ENCODE peak calls at places on chromosomes 4 and X, in eight cellular contexts. One of them, this sample, is unnamed.

GRCh38 chr4:2837110-2837903 is 6.3 kb upstream of the ADD1 start:
- DNase-seq in hypothalamus: no peak
- DNase-seq in NAMALWA: no peak
- DNase-seq in GM13977: no peak
- DNase-seq in glutamatergic neuron: no peak
- DNase-seq in fibroblast of the aortic adventitia: no peak
- DNase-seq in stimulated activated CD4-positive, alpha-beta T cell treated with anti-CD3 and anti-CD28 coated beads, Interleukin-12 subunit alpha, Interleukin-12 subunit beta, amount 100 ng/mL, for 24 hours: no peak
- DNase-seq in amniotic stem cell: no peak
- DNase-seq in this sample: no peak

GRCh38 chrX:40076750-40077149 is 21.0 kb downstream of the BCOR start:
- DNase-seq in hypothalamus: no peak
- DNase-seq in NAMALWA: no peak
- DNase-seq in GM13977: no peak
- DNase-seq in glutamatergic neuron: no peak
- DNase-seq in fibroblast of the aortic adventitia: no peak
- DNase-seq in stimulated activated CD4-positive, alpha-beta T cell treated with anti-CD3 and anti-CD28 coated beads, Interleukin-12 subunit alpha, Interleukin-12 subunit beta, amount 100 ng/mL, for 24 hours: no peak
- DNase-seq in amniotic stem cell: no peak
- DNase-seq in this sample: no peak

GRCh38 chr4:184420402-184420801 is 53.9 kb downstream of the IRF2 start:
- DNase-seq in hypothalamus: no peak
- DNase-seq in NAMALWA: no peak
- DNase-seq in GM13977: no peak
- DNase-seq in glutamatergic neuron: no peak
- DNase-seq in fibroblast of the aortic adventitia: no peak
- DNase-seq in stimulated activated CD4-positive, alpha-beta T cell treated with anti-CD3 and anti-CD28 coated beads, Interleukin-12 subunit alpha, Interleukin-12 subunit beta, amount 100 ng/mL, for 24 hours: no peak
- DNase-seq in amniotic stem cell: no peak
- DNase-seq in this sample: no peak

GRCh38 chr4:13933163-13933562 is 305.6 kb upstream of the BOD1L1 start:
- DNase-seq in hypothalamus: no peak
- DNase-seq in NAMALWA: peak; percentile 1
- DNase-seq in GM13977: no peak
- DNase-seq in glutamatergic neuron: no peak
- DNase-seq in fibroblast of the aortic adventitia: peak; percentile 52
- DNase-seq in stimulated activated CD4-positive, alpha-beta T cell treated with anti-CD3 and anti-CD28 coated beads, Interleukin-12 subunit alpha, Interleukin-12 subunit beta, amount 100 ng/mL, for 24 hours: no peak
- DNase-seq in amniotic stem cell: peak; percentile 14
- DNase-seq in this sample: no peak

GRCh38 chrX:29187264-29187663 is 600.0 kb downstream of the IL1RAPL1 start:
- DNase-seq in hypothalamus: no peak
- DNase-seq in NAMALWA: no peak
- DNase-seq in GM13977: no peak
- DNase-seq in glutamatergic neuron: no peak
- DNase-seq in fibroblast of the aortic adventitia: no peak
- DNase-seq in stimulated activated CD4-positive, alpha-beta T cell treated with anti-CD3 and anti-CD28 coated beads, Interleukin-12 subunit alpha, Interleukin-12 subunit beta, amount 100 ng/mL, for 24 hours: no peak
- DNase-seq in amniotic stem cell: no peak
- DNase-seq in this sample: no peak

GRCh38 chr4:141524116-141524515 is 112.3 kb upstream of the IL15 start:
- DNase-seq in hypothalamus: no peak
- DNase-seq in NAMALWA: no peak
- DNase-seq in GM13977: no peak
- DNase-seq in glutamatergic neuron: no peak
- DNase-seq in fibroblast of the aortic adventitia: peak; percentile 46
- DNase-seq in stimulated activated CD4-positive, alpha-beta T cell treated with anti-CD3 and anti-CD28 coated beads, Interleukin-12 subunit alpha, Interleukin-12 subunit beta, amount 100 ng/mL, for 24 hours: no peak
- DNase-seq in amniotic stem cell: no peak
- DNase-seq in this sample: no peak

GRCh38 chr4:181611033-181611711 is 632.0 kb upstream of the TENM3 start:
- DNase-seq in hypothalamus: no peak
- DNase-seq in NAMALWA: no peak
- DNase-seq in GM13977: no peak
- DNase-seq in glutamatergic neuron: no peak
- DNase-seq in fibroblast of the aortic adventitia: no peak
- DNase-seq in stimulated activated CD4-positive, alpha-beta T cell treated with anti-CD3 and anti-CD28 coated beads, Interleukin-12 subunit alpha, Interleukin-12 subunit beta, amount 100 ng/mL, for 24 hours: no peak
- DNase-seq in amniotic stem cell: no peak
- DNase-seq in this sample: no peak

GRCh38 chrX:124679199-124679598 is 332.8 kb downstream of the SH2D1A start:
- DNase-seq in hypothalamus: no peak
- DNase-seq in NAMALWA: no peak
- DNase-seq in GM13977: no peak
- DNase-seq in glutamatergic neuron: no peak
- DNase-seq in fibroblast of the aortic adventitia: no peak
- DNase-seq in stimulated activated CD4-positive, alpha-beta T cell treated with anti-CD3 and anti-CD28 coated beads, Interleukin-12 subunit alpha, Interleukin-12 subunit beta, amount 100 ng/mL, for 24 hours: no peak
- DNase-seq in amniotic stem cell: no peak
- DNase-seq in this sample: no peak

GRCh38 chr4:121734576-121734975 is 30.4 kb downstream of the SMIM43 start:
- DNase-seq in hypothalamus: no peak
- DNase-seq in NAMALWA: no peak
- DNase-seq in GM13977: no peak
- DNase-seq in glutamatergic neuron: no peak
- DNase-seq in fibroblast of the aortic adventitia: no peak
- DNase-seq in stimulated activated CD4-positive, alpha-beta T cell treated with anti-CD3 and anti-CD28 coated beads, Interleukin-12 subunit alpha, Interleukin-12 subunit beta, amount 100 ng/mL, for 24 hours: no peak
- DNase-seq in amniotic stem cell: no peak
- DNase-seq in this sample: no peak

This sample was measured in substantia nigra.